ENCODE peak calls at places on chromosomes 12 and 14, in ten cellular contexts. One of them, this sample, is unnamed.

GRCh38 chr12:132521726-132522292 is 31.9 kb downstream of the FBRSL1 start:
- DNase-seq in naive B cell: no peak
- DNase-seq in NCI-H1092: no peak
- DNase-seq in uterus: no peak
- DNase-seq in heart right ventricle: no peak
- DNase-seq in effector CD4-positive, alpha-beta T cell: no peak
- DNase-seq in stimulated activated CD4-positive, alpha-beta T cell treated with anti-CD3 and anti-CD28 coated beads, Interleukin-1b, Interleukin-23, amount 100 ng/mL, for 4 hours: no peak
- DNase-seq in neural crest cell: no peak
- DNase-seq in activated CD4-positive, alpha-beta T cell treated with anti-CD3 and anti-CD28 coated beads for 36 hours: no peak
- DNase-seq in iPS-NIHi11: no peak
- DNase-seq in this sample: no peak

GRCh38 chr12:119673634-119674033 is 5.7 kb downstream of the PRKAB1 start:
- DNase-seq in naive B cell: no peak
- DNase-seq in NCI-H1092: no peak
- DNase-seq in uterus: no peak
- DNase-seq in heart right ventricle: peak
- DNase-seq in effector CD4-positive, alpha-beta T cell: no peak
- DNase-seq in stimulated activated CD4-positive, alpha-beta T cell treated with anti-CD3 and anti-CD28 coated beads, Interleukin-1b, Interleukin-23, amount 100 ng/mL, for 4 hours: no peak
- DNase-seq in neural crest cell: no peak
- DNase-seq in activated CD4-positive, alpha-beta T cell treated with anti-CD3 and anti-CD28 coated beads for 36 hours: peak
- DNase-seq in iPS-NIHi11: no peak
- DNase-seq in this sample: no peak

GRCh38 chr14:30223385-30223785 is 295.7 kb upstream of the PRKD1 start:
- DNase-seq in naive B cell: no peak
- DNase-seq in NCI-H1092: peak
- DNase-seq in uterus: peak
- DNase-seq in heart right ventricle: peak
- DNase-seq in effector CD4-positive, alpha-beta T cell: no peak
- DNase-seq in stimulated activated CD4-positive, alpha-beta T cell treated with anti-CD3 and anti-CD28 coated beads, Interleukin-1b, Interleukin-23, amount 100 ng/mL, for 4 hours: no peak
- DNase-seq in neural crest cell: no peak
- DNase-seq in activated CD4-positive, alpha-beta T cell treated with anti-CD3 and anti-CD28 coated beads for 36 hours: no peak
- DNase-seq in iPS-NIHi11: peak
- DNase-seq in this sample: no peak

GRCh38 chr12:79933580-79934264 is 1.2 kb downstream of the PPP1R12A start:
- DNase-seq in naive B cell: peak
- DNase-seq in NCI-H1092: no peak
- DNase-seq in uterus: no peak
- DNase-seq in heart right ventricle: no peak
- DNase-seq in effector CD4-positive, alpha-beta T cell: no peak
- DNase-seq in stimulated activated CD4-positive, alpha-beta T cell treated with anti-CD3 and anti-CD28 coated beads, Interleukin-1b, Interleukin-23, amount 100 ng/mL, for 4 hours: no peak
- DNase-seq in neural crest cell: no peak
- DNase-seq in activated CD4-positive, alpha-beta T cell treated with anti-CD3 and anti-CD28 coated beads for 36 hours: peak
- DNase-seq in iPS-NIHi11: no peak
- DNase-seq in this sample: no peak

GRCh38 chr12:22282283-22282682 is 52.2 kb downstream of the ST8SIA1 start:
- DNase-seq in naive B cell: no peak
- DNase-seq in NCI-H1092: no peak
- DNase-seq in uterus: peak
- DNase-seq in heart right ventricle: no peak
- DNase-seq in effector CD4-positive, alpha-beta T cell: no peak
- DNase-seq in stimulated activated CD4-positive, alpha-beta T cell treated with anti-CD3 and anti-CD28 coated beads, Interleukin-1b, Interleukin-23, amount 100 ng/mL, for 4 hours: no peak
- DNase-seq in neural crest cell: no peak
- DNase-seq in activated CD4-positive, alpha-beta T cell treated with anti-CD3 and anti-CD28 coated beads for 36 hours: no peak
- DNase-seq in iPS-NIHi11: no peak
- DNase-seq in this sample: no peak

GRCh38 chr12:30989754-30990153 is 63.2 kb downstream of the TSPAN11 start:
- DNase-seq in naive B cell: no peak
- DNase-seq in NCI-H1092: peak
- DNase-seq in uterus: no peak
- DNase-seq in heart right ventricle: peak
- DNase-seq in effector CD4-positive, alpha-beta T cell: no peak
- DNase-seq in stimulated activated CD4-positive, alpha-beta T cell treated with anti-CD3 and anti-CD28 coated beads, Interleukin-1b, Interleukin-23, amount 100 ng/mL, for 4 hours: no peak
- DNase-seq in neural crest cell: no peak
- DNase-seq in activated CD4-positive, alpha-beta T cell treated with anti-CD3 and anti-CD28 coated beads for 36 hours: peak
- DNase-seq in iPS-NIHi11: peak
- DNase-seq in this sample: no peak

GRCh38 chr14:77458249-77458950 is 507 bp downstream of the AHSA1 start:
- DNase-seq in naive B cell: peak
- DNase-seq in NCI-H1092: no peak
- DNase-seq in uterus: no peak
- DNase-seq in heart right ventricle: no peak
- DNase-seq in effector CD4-positive, alpha-beta T cell: no peak
- DNase-seq in stimulated activated CD4-positive, alpha-beta T cell treated with anti-CD3 and anti-CD28 coated beads, Interleukin-1b, Interleukin-23, amount 100 ng/mL, for 4 hours: peak
- DNase-seq in neural crest cell: peak
- DNase-seq in activated CD4-positive, alpha-beta T cell treated with anti-CD3 and anti-CD28 coated beads for 36 hours: peak
- DNase-seq in iPS-NIHi11: peak
- DNase-seq in this sample: peak

GRCh38 chr12:82694970-82695369 is 8.3 kb downstream of the TMTC2 start:
- DNase-seq in naive B cell: no peak
- DNase-seq in NCI-H1092: no peak
- DNase-seq in uterus: no peak
- DNase-seq in heart right ventricle: no peak
- DNase-seq in effector CD4-positive, alpha-beta T cell: no peak
- DNase-seq in stimulated activated CD4-positive, alpha-beta T cell treated with anti-CD3 and anti-CD28 coated beads, Interleukin-1b, Interleukin-23, amount 100 ng/mL, for 4 hours: no peak
- DNase-seq in neural crest cell: no peak
- DNase-seq in activated CD4-positive, alpha-beta T cell treated with anti-CD3 and anti-CD28 coated beads for 36 hours: no peak
- DNase-seq in iPS-NIHi11: no peak
- DNase-seq in this sample: no peak

GRCh38 chr12:75724913-75725312 is 213.5 kb upstream of the KRR1 start:
- DNase-seq in naive B cell: no peak
- DNase-seq in NCI-H1092: peak
- DNase-seq in uterus: peak
- DNase-seq in heart right ventricle: peak
- DNase-seq in effector CD4-positive, alpha-beta T cell: no peak
- DNase-seq in stimulated activated CD4-positive, alpha-beta T cell treated with anti-CD3 and anti-CD28 coated beads, Interleukin-1b, Interleukin-23, amount 100 ng/mL, for 4 hours: no peak
- DNase-seq in neural crest cell: no peak
- DNase-seq in activated CD4-positive, alpha-beta T cell treated with anti-CD3 and anti-CD28 coated beads for 36 hours: no peak
- DNase-seq in iPS-NIHi11: no peak
- DNase-seq in this sample: no peak

GRCh38 chr12:93090768-93091172 is 161.7 kb upstream of the EEA1 start:
- DNase-seq in naive B cell: no peak
- DNase-seq in NCI-H1092: no peak
- DNase-seq in uterus: no peak
- DNase-seq in heart right ventricle: no peak
- DNase-seq in effector CD4-positive, alpha-beta T cell: no peak
- DNase-seq in stimulated activated CD4-positive, alpha-beta T cell treated with anti-CD3 and anti-CD28 coated beads, Interleukin-1b, Interleukin-23, amount 100 ng/mL, for 4 hours: no peak
- DNase-seq in neural crest cell: no peak
- DNase-seq in activated CD4-positive, alpha-beta T cell treated with anti-CD3 and anti-CD28 coated beads for 36 hours: no peak
- DNase-seq in iPS-NIHi11: no peak
- DNase-seq in this sample: no peak

GRCh38 chr12:41981758-41982157 is 162.9 kb downstream of the GXYLT1 start:
- DNase-seq in naive B cell: no peak
- DNase-seq in NCI-H1092: no peak
- DNase-seq in uterus: no peak
- DNase-seq in heart right ventricle: no peak
- DNase-seq in effector CD4-positive, alpha-beta T cell: no peak
- DNase-seq in stimulated activated CD4-positive, alpha-beta T cell treated with anti-CD3 and anti-CD28 coated beads, Interleukin-1b, Interleukin-23, amount 100 ng/mL, for 4 hours: no peak
- DNase-seq in neural crest cell: no peak
- DNase-seq in activated CD4-positive, alpha-beta T cell treated with anti-CD3 and anti-CD28 coated beads for 36 hours: no peak
- DNase-seq in iPS-NIHi11: peak
- DNase-seq in this sample: no peak

GRCh38 chr14:23020143-23021128 is 10.5 kb upstream of the C14orf93 start:
- DNase-seq in naive B cell: no peak
- DNase-seq in NCI-H1092: no peak
- DNase-seq in uterus: no peak
- DNase-seq in heart right ventricle: no peak
- DNase-seq in effector CD4-positive, alpha-beta T cell: no peak
- DNase-seq in stimulated activated CD4-positive, alpha-beta T cell treated with anti-CD3 and anti-CD28 coated beads, Interleukin-1b, Interleukin-23, amount 100 ng/mL, for 4 hours: no peak
- DNase-seq in neural crest cell: no peak
- DNase-seq in activated CD4-positive, alpha-beta T cell treated with anti-CD3 and anti-CD28 coated beads for 36 hours: peak
- DNase-seq in iPS-NIHi11: no peak
- DNase-seq in this sample: no peak

GRCh38 chr14:73491256-73491976 is 683 bp downstream of the RIOX1 start:
- DNase-seq in naive B cell: peak
- DNase-seq in NCI-H1092: peak
- DNase-seq in uterus: peak
- DNase-seq in heart right ventricle: peak
- DNase-seq in effector CD4-positive, alpha-beta T cell: peak
- DNase-seq in stimulated activated CD4-positive, alpha-beta T cell treated with anti-CD3 and anti-CD28 coated beads, Interleukin-1b, Interleukin-23, amount 100 ng/mL, for 4 hours: peak
- DNase-seq in neural crest cell: no peak
- DNase-seq in activated CD4-positive, alpha-beta T cell treated with anti-CD3 and anti-CD28 coated beads for 36 hours: peak
- DNase-seq in iPS-NIHi11: peak
- DNase-seq in this sample: peak

GRCh38 chr12:81668475-81668874 is 90.7 kb downstream of the PPFIA2 start:
- DNase-seq in naive B cell: no peak
- DNase-seq in NCI-H1092: no peak
- DNase-seq in uterus: no peak
- DNase-seq in heart right ventricle: no peak
- DNase-seq in effector CD4-positive, alpha-beta T cell: no peak
- DNase-seq in stimulated activated CD4-positive, alpha-beta T cell treated with anti-CD3 and anti-CD28 coated beads, Interleukin-1b, Interleukin-23, amount 100 ng/mL, for 4 hours: no peak
- DNase-seq in neural crest cell: no peak
- DNase-seq in activated CD4-positive, alpha-beta T cell treated with anti-CD3 and anti-CD28 coated beads for 36 hours: peak
- DNase-seq in iPS-NIHi11: peak
- DNase-seq in this sample: no peak

GRCh38 chr12:103529306-103529705 is 33.5 kb upstream of the C12orf42 start:
- DNase-seq in naive B cell: no peak
- DNase-seq in NCI-H1092: no peak
- DNase-seq in uterus: no peak
- DNase-seq in heart right ventricle: no peak
- DNase-seq in effector CD4-positive, alpha-beta T cell: no peak
- DNase-seq in stimulated activated CD4-positive, alpha-beta T cell treated with anti-CD3 and anti-CD28 coated beads, Interleukin-1b, Interleukin-23, amount 100 ng/mL, for 4 hours: no peak
- DNase-seq in neural crest cell: no peak
- DNase-seq in activated CD4-positive, alpha-beta T cell treated with anti-CD3 and anti-CD28 coated beads for 36 hours: no peak
- DNase-seq in iPS-NIHi11: no peak
- DNase-seq in this sample: no peak

GRCh38 chr14:64391986-64392385 is 3.8 kb downstream of the MTHFD1 start:
- DNase-seq in naive B cell: no peak
- DNase-seq in NCI-H1092: no peak
- DNase-seq in uterus: no peak
- DNase-seq in heart right ventricle: no peak
- DNase-seq in effector CD4-positive, alpha-beta T cell: no peak
- DNase-seq in stimulated activated CD4-positive, alpha-beta T cell treated with anti-CD3 and anti-CD28 coated beads, Interleukin-1b, Interleukin-23, amount 100 ng/mL, for 4 hours: no peak
- DNase-seq in neural crest cell: no peak
- DNase-seq in activated CD4-positive, alpha-beta T cell treated with anti-CD3 and anti-CD28 coated beads for 36 hours: no peak
- DNase-seq in iPS-NIHi11: no peak
- DNase-seq in this sample: no peak

GRCh38 chr14:31993521-31993941 is 83.6 kb upstream of the ARHGAP5 start:
- DNase-seq in naive B cell: no peak
- DNase-seq in NCI-H1092: no peak
- DNase-seq in uterus: no peak
- DNase-seq in heart right ventricle: no peak
- DNase-seq in effector CD4-positive, alpha-beta T cell: no peak
- DNase-seq in stimulated activated CD4-positive, alpha-beta T cell treated with anti-CD3 and anti-CD28 coated beads, Interleukin-1b, Interleukin-23, amount 100 ng/mL, for 4 hours: no peak
- DNase-seq in neural crest cell: no peak
- DNase-seq in activated CD4-positive, alpha-beta T cell treated with anti-CD3 and anti-CD28 coated beads for 36 hours: no peak
- DNase-seq in iPS-NIHi11: no peak
- DNase-seq in this sample: no peak

GRCh38 chr12:102513272-102513671 is 32.9 kb upstream of the IGF1 start:
- DNase-seq in naive B cell: no peak
- DNase-seq in NCI-H1092: no peak
- DNase-seq in uterus: no peak
- DNase-seq in heart right ventricle: no peak
- DNase-seq in effector CD4-positive, alpha-beta T cell: no peak
- DNase-seq in stimulated activated CD4-positive, alpha-beta T cell treated with anti-CD3 and anti-CD28 coated beads, Interleukin-1b, Interleukin-23, amount 100 ng/mL, for 4 hours: no peak
- DNase-seq in neural crest cell: no peak
- DNase-seq in activated CD4-positive, alpha-beta T cell treated with anti-CD3 and anti-CD28 coated beads for 36 hours: no peak
- DNase-seq in iPS-NIHi11: no peak
- DNase-seq in this sample: no peak

GRCh38 chr14:68254669-68255527 is 435.3 kb downstream of the RAD51B start:
- DNase-seq in naive B cell: no peak
- DNase-seq in NCI-H1092: no peak
- DNase-seq in uterus: no peak
- DNase-seq in heart right ventricle: no peak
- DNase-seq in effector CD4-positive, alpha-beta T cell: no peak
- DNase-seq in stimulated activated CD4-positive, alpha-beta T cell treated with anti-CD3 and anti-CD28 coated beads, Interleukin-1b, Interleukin-23, amount 100 ng/mL, for 4 hours: no peak
- DNase-seq in neural crest cell: no peak
- DNase-seq in activated CD4-positive, alpha-beta T cell treated with anti-CD3 and anti-CD28 coated beads for 36 hours: no peak
- DNase-seq in iPS-NIHi11: no peak
- DNase-seq in this sample: no peak

This sample was measured in activated T-cell treated with anti-CD3 and anti-CD28 coated beads for 4 hours.